ENCODE peak calls at places on chromosome 18, in five cellular contexts. One of them, this sample, is unnamed.

GRCh38 chr18:49664086-49664890 is 102.4 kb downstream of the LIPG start:
- DNase-seq in neural progenitor cell: no peak
- DNase-seq in endothelial cell of umbilical vein: peak; percentile 97
- DNase-seq in astrocyte: no peak
- DNase-seq in GM23338: peak; percentile 54
- DNase-seq in this sample: no peak

GRCh38 chr18:5152335-5153020 is 44.6 kb downstream of the AKAIN1 start:
- DNase-seq in neural progenitor cell: no peak
- DNase-seq in endothelial cell of umbilical vein: no peak
- DNase-seq in astrocyte: no peak
- DNase-seq in GM23338: peak; percentile 47
- DNase-seq in this sample: no peak

GRCh38 chr18:45221363-45221762 is 393.9 kb upstream of the SLC14A2 start:
- DNase-seq in neural progenitor cell: no peak
- DNase-seq in endothelial cell of umbilical vein: no peak
- DNase-seq in astrocyte: peak; percentile 63
- DNase-seq in GM23338: no peak
- DNase-seq in this sample: no peak

GRCh38 chr18:65133610-65134009 is 617.2 kb upstream of the CDH7 start:
- DNase-seq in neural progenitor cell: no peak
- DNase-seq in endothelial cell of umbilical vein: no peak
- DNase-seq in astrocyte: no peak
- DNase-seq in GM23338: no peak
- DNase-seq in this sample: no peak

GRCh38 chr18:475202-475624 is 25.3 kb downstream of the COLEC12 start:
- DNase-seq in neural progenitor cell: no peak
- DNase-seq in endothelial cell of umbilical vein: peak; percentile 87
- DNase-seq in astrocyte: peak; percentile 93
- DNase-seq in GM23338: peak; percentile 86
- DNase-seq in this sample: peak; percentile 60

GRCh38 chr18:49892148-49892924 is 79.0 kb upstream of the ACAA2 start:
- DNase-seq in neural progenitor cell: no peak
- DNase-seq in endothelial cell of umbilical vein: peak; percentile 26
- DNase-seq in astrocyte: peak; percentile 62
- DNase-seq in GM23338: no peak
- DNase-seq in this sample: peak; percentile 71

GRCh38 chr18:50917021-50917420 is 38.1 kb downstream of the ME2 start:
- DNase-seq in neural progenitor cell: no peak
- DNase-seq in endothelial cell of umbilical vein: peak; percentile 13
- DNase-seq in astrocyte: peak; percentile 10
- DNase-seq in GM23338: no peak
- DNase-seq in this sample: peak; percentile 21

GRCh38 chr18:7722955-7723354 is 155.8 kb downstream of the PTPRM start:
- DNase-seq in neural progenitor cell: no peak
- DNase-seq in endothelial cell of umbilical vein: no peak
- DNase-seq in astrocyte: no peak
- DNase-seq in GM23338: no peak
- DNase-seq in this sample: no peak

GRCh38 chr18:77208969-77209368 is 40.7 kb upstream of the GALR1 start:
- DNase-seq in neural progenitor cell: no peak
- DNase-seq in endothelial cell of umbilical vein: peak; percentile 57
- DNase-seq in astrocyte: peak; percentile 46
- DNase-seq in GM23338: no peak
- DNase-seq in this sample: peak; percentile 75

GRCh38 chr18:23106575-23106974 is 28.7 kb upstream of the CABLES1 start:
- DNase-seq in neural progenitor cell: no peak
- DNase-seq in endothelial cell of umbilical vein: peak; percentile 77
- DNase-seq in astrocyte: peak; percentile 93
- DNase-seq in GM23338: no peak
- DNase-seq in this sample: peak; percentile 98

GRCh38 chr18:26225022-26225693 is 1.1 kb upstream of the TAF4B start:
- DNase-seq in neural progenitor cell: peak; percentile 18
- DNase-seq in endothelial cell of umbilical vein: no peak
- DNase-seq in astrocyte: no peak
- DNase-seq in GM23338: peak; percentile 24
- DNase-seq in this sample: no peak

GRCh38 chr18:44741070-44741469 is 60.4 kb downstream of the SETBP1 start:
- DNase-seq in neural progenitor cell: no peak
- DNase-seq in endothelial cell of umbilical vein: no peak
- DNase-seq in astrocyte: no peak
- DNase-seq in GM23338: no peak
- DNase-seq in this sample: no peak

GRCh38 chr18:68985172-68985820 is 187.4 kb downstream of the CCDC102B start:
- DNase-seq in neural progenitor cell: no peak
- DNase-seq in endothelial cell of umbilical vein: no peak
- DNase-seq in astrocyte: no peak
- DNase-seq in GM23338: no peak
- DNase-seq in this sample: no peak

GRCh38 chr18:36349552-36349951 is 52.0 kb downstream of the FHOD3 start:
- DNase-seq in neural progenitor cell: no peak
- DNase-seq in endothelial cell of umbilical vein: no peak
- DNase-seq in astrocyte: no peak
- DNase-seq in GM23338: no peak
- DNase-seq in this sample: peak; percentile 4

GRCh38 chr18:13388586-13389490 is 170.3 kb downstream of the LDLRAD4 start:
- DNase-seq in neural progenitor cell: no peak
- DNase-seq in endothelial cell of umbilical vein: no peak
- DNase-seq in astrocyte: no peak
- DNase-seq in GM23338: no peak
- DNase-seq in this sample: no peak

GRCh38 chr18:3074094-3074493 is 61.1 kb upstream of the LPIN2 start:
- DNase-seq in neural progenitor cell: no peak
- DNase-seq in endothelial cell of umbilical vein: no peak
- DNase-seq in astrocyte: no peak
- DNase-seq in GM23338: no peak
- DNase-seq in this sample: no peak

GRCh38 chr18:49525981-49526380 is 35.9 kb upstream of the LIPG start:
- DNase-seq in neural progenitor cell: no peak
- DNase-seq in endothelial cell of umbilical vein: no peak
- DNase-seq in astrocyte: no peak
- DNase-seq in GM23338: no peak
- DNase-seq in this sample: no peak

GRCh38 chr18:45518770-45519169 is 96.5 kb upstream of the SLC14A2 start:
- DNase-seq in neural progenitor cell: no peak
- DNase-seq in endothelial cell of umbilical vein: no peak
- DNase-seq in astrocyte: no peak
- DNase-seq in GM23338: no peak
- DNase-seq in this sample: no peak

GRCh38 chr18:75157851-75158250 is 51.1 kb downstream of the PTGR3 start:
- DNase-seq in neural progenitor cell: no peak
- DNase-seq in endothelial cell of umbilical vein: no peak
- DNase-seq in astrocyte: no peak
- DNase-seq in GM23338: no peak
- DNase-seq in this sample: no peak

GRCh38 chr18:9417081-9417841 is 58.1 kb upstream of the RALBP1 start:
- DNase-seq in neural progenitor cell: peak; percentile 49
- DNase-seq in endothelial cell of umbilical vein: peak; percentile 69
- DNase-seq in astrocyte: peak; percentile 84
- DNase-seq in GM23338: peak; percentile 7
- DNase-seq in this sample: no peak

GRCh38 chr18:74625157-74625556 is 27.5 kb downstream of the ZNF407 start:
- DNase-seq in neural progenitor cell: no peak
- DNase-seq in endothelial cell of umbilical vein: no peak
- DNase-seq in astrocyte: peak; percentile 37
- DNase-seq in GM23338: no peak
- DNase-seq in this sample: no peak

GRCh38 chr18:76691800-76692199 is 130.6 kb upstream of the ZNF236 start:
- DNase-seq in neural progenitor cell: no peak
- DNase-seq in endothelial cell of umbilical vein: no peak
- DNase-seq in astrocyte: no peak
- DNase-seq in GM23338: no peak
- DNase-seq in this sample: no peak

GRCh38 chr18:50218432-50219197 is 23.7 kb upstream of the MYO5B start:
- DNase-seq in neural progenitor cell: peak; percentile 53
- DNase-seq in endothelial cell of umbilical vein: peak; percentile 20
- DNase-seq in astrocyte: peak; percentile 10
- DNase-seq in GM23338: peak; percentile 72
- DNase-seq in this sample: peak; percentile 11

GRCh38 chr18:72542993-72543361 is 1.2 kb downstream of the CBLN2 start:
- DNase-seq in neural progenitor cell: peak; percentile 52
- DNase-seq in endothelial cell of umbilical vein: peak; percentile 7
- DNase-seq in astrocyte: no peak
- DNase-seq in GM23338: peak; percentile 13
- DNase-seq in this sample: no peak

GRCh38 chr18:34978953-34979608 is 62.1 kb upstream of the MAPRE2 start:
- DNase-seq in neural progenitor cell: peak; percentile 47
- DNase-seq in endothelial cell of umbilical vein: peak; percentile 99
- DNase-seq in astrocyte: peak; percentile 97
- DNase-seq in GM23338: peak; percentile 55
- DNase-seq in this sample: peak; percentile 76

GRCh38 chr18:6836331-6836730 is 106.8 kb downstream of the ARHGAP28 start:
- DNase-seq in neural progenitor cell: no peak
- DNase-seq in endothelial cell of umbilical vein: no peak
- DNase-seq in astrocyte: no peak
- DNase-seq in GM23338: no peak
- DNase-seq in this sample: peak; percentile 93

GRCh38 chr18:62226047-62226446 is 39.0 kb downstream of the RELCH start:
- DNase-seq in neural progenitor cell: no peak
- DNase-seq in endothelial cell of umbilical vein: no peak
- DNase-seq in astrocyte: no peak
- DNase-seq in GM23338: no peak
- DNase-seq in this sample: no peak
- H3K36me3 ChIP-seq in neural progenitor cell: peaks cover 63% of the 10 kb centered on the region
- H3K36me3 ChIP-seq in endothelial cell of umbilical vein: peaks cover 12% of the 10 kb centered on the region
- H3K36me3 ChIP-seq in astrocyte: peaks cover 25% of the 10 kb centered on the region
- H3K36me3 ChIP-seq in GM23338: peaks cover 19% of the 10 kb centered on the region
- H3K36me3 ChIP-seq in this sample: peaks cover 24% of the 10 kb centered on the region

DNA sequence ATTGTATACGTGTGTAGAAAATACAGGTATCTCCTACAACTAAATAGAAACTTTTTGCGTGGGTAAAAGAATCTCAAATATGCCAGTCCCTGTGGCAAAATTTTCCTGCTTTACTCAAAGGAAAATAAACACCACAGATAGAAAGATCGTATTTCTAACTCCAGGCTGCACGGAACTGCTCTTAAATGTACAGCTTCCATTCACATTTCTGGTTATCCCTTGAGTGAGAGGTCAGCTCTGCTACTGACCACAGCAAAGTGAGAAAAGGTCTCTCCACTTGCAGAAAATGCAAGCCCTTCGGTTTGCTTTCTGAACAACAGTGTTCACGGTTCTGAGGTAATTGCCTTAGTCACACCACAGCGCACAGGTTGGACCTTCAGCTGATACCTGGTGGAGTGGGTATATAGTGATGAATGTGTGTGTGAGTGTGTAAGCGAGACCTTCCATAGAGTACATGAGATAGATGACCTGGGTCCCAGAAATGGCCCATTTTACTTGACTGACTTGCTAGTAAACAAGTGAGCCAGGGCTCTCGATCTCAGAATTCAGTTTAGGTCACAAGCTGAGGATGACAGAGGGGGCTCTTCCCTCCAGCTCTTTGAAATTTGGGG is 52.1 kb downstream of the ALPK2 start:
- DNase-seq in neural progenitor cell: no peak
- DNase-seq in endothelial cell of umbilical vein: no peak
- DNase-seq in astrocyte: peak; percentile 58
- DNase-seq in GM23338: no peak
- DNase-seq in this sample: no peak
- H3K79me2 ChIP-seq in neural progenitor cell: no peaks in the 10 kb centered on the region
- H3K79me2 ChIP-seq in endothelial cell of umbilical vein: no peaks in the 10 kb centered on the region
- H3K79me2 ChIP-seq in astrocyte: peaks cover 73% of the 10 kb centered on the region
- H3K79me2 ChIP-seq in GM23338: no peaks in the 10 kb centered on the region
- H3K79me2 ChIP-seq in this sample: no peaks in the 10 kb centered on the region

DNA sequence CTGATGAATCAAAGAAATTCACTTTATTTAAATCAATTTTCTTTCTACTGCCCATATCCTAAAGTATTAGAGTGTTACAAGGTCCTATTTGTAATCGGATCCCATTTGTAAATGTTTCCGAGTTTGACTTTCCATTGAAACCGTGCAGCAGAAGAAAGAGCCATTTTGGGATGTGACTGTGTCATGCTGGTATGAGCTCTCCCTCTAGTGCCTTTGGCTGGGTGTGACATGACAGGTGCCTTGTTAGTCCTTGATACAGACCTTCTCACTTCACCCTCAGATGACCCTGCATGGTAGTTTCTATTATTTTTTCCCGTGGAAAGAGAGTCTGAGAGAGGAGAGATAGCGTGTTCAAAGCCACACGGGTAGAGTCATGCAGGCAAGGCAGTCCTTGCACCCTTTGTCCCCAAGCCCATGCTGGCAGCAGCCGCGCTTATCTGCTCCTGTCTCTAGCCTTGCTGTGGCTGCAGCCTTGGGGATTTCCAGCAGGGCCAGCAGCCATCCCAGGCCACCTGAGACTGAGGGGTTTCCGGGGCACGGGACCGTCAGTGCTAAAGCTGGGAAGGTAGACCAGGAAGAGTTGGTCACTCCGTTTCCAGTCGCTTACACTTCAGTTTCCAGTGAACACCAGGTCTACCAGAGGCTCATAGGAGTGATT is 21.4 kb downstream of the CHMP1B start:
- DNase-seq in neural progenitor cell: peak; percentile 52
- DNase-seq in endothelial cell of umbilical vein: peak; percentile 12
- DNase-seq in astrocyte: no peak
- DNase-seq in GM23338: peak; percentile 47
- DNase-seq in this sample: peak; percentile 74
- TF ChIP-seq CTCF in neural progenitor cell: peak; percentile 50
- TF ChIP-seq CTCF in endothelial cell of umbilical vein: peak; percentile 9
- TF ChIP-seq CTCF in astrocyte: peak; percentile 25
- TF ChIP-seq CTCF in GM23338: peak; percentile 45
- TF ChIP-seq CTCF in this sample: peak; percentile 89

GRCh38 chr18:59340817-59341216 is 18.2 kb downstream of the LMAN1 start:
- DNase-seq in neural progenitor cell: no peak
- DNase-seq in endothelial cell of umbilical vein: no peak
- DNase-seq in astrocyte: no peak
- DNase-seq in GM23338: no peak
- DNase-seq in this sample: no peak

GRCh38 chr18:59343916-59344315 is 15.1 kb downstream of the LMAN1 start:
- DNase-seq in neural progenitor cell: no peak
- DNase-seq in endothelial cell of umbilical vein: no peak
- DNase-seq in astrocyte: no peak
- DNase-seq in GM23338: no peak
- DNase-seq in this sample: no peak

GRCh38 chr18:59345556-59345955 is 13.5 kb downstream of the LMAN1 start:
- DNase-seq in neural progenitor cell: no peak
- DNase-seq in endothelial cell of umbilical vein: no peak
- DNase-seq in astrocyte: no peak
- DNase-seq in GM23338: no peak
- DNase-seq in this sample: no peak

GRCh38 chr18:59344990-59345389 is 14.1 kb downstream of the LMAN1 start:
- DNase-seq in neural progenitor cell: no peak
- DNase-seq in endothelial cell of umbilical vein: no peak
- DNase-seq in astrocyte: no peak
- DNase-seq in GM23338: no peak
- DNase-seq in this sample: no peak

DNA sequence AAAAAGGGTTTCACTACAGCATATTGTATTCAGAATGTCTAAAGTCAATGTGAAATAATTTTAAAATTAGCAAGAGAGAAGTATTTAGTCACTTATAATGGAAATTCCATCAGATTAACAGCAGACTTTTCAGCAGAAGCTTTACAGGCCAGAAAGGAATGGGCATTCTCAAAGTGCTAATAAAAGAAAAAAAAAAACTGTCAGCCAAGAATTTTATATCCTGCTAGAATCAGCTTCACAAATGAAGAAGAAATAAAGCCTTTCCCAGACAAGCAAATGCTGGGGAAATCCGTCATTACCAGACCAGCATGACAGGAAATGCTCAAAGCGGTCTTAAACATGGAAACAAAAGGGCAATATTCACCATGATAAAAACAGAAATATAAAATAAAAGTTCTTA is 18.8 kb downstream of the LMAN1 start:
- DNase-seq in neural progenitor cell: no peak
- DNase-seq in endothelial cell of umbilical vein: no peak
- DNase-seq in astrocyte: no peak
- DNase-seq in GM23338: no peak
- DNase-seq in this sample: no peak
- H3K36me3 ChIP-seq in neural progenitor cell: peaks cover 86% of the 10 kb centered on the region
- H3K36me3 ChIP-seq in endothelial cell of umbilical vein: peaks cover 16% of the 10 kb centered on the region
- H3K36me3 ChIP-seq in astrocyte: peaks cover 44% of the 10 kb centered on the region
- H3K36me3 ChIP-seq in GM23338: peaks cover 27% of the 10 kb centered on the region
- H3K36me3 ChIP-seq in this sample: peaks cover 82% of the 10 kb centered on the region